ENCODE peak calls at places on chromosomes 6 and 20, in eight cellular contexts. One of them, this sample, is unnamed.

GRCh38 chr6:93787841-93788240 is 368.5 kb upstream of the EPHA7 start:
- DNase-seq in left lung: no peak
- DNase-seq in colonic mucosa: no peak
- DNase-seq in mammary epithelial cell: no peak
- DNase-seq in DND-41: no peak
- DNase-seq in kidney epithelial cell: peak
- DNase-seq in AG10803: no peak
- DNase-seq in CD8-positive, alpha-beta T cell: no peak
- DNase-seq in this sample: no peak

GRCh38 chr6:51934098-51934497 is 153.3 kb downstream of the PKHD1 start:
- DNase-seq in left lung: no peak
- DNase-seq in colonic mucosa: no peak
- DNase-seq in mammary epithelial cell: no peak
- DNase-seq in DND-41: no peak
- DNase-seq in kidney epithelial cell: no peak
- DNase-seq in AG10803: no peak
- DNase-seq in CD8-positive, alpha-beta T cell: no peak
- DNase-seq in this sample: peak

GRCh38 chr6:87483929-87484328 is 11.2 kb downstream of the SLC35A1 start:
- DNase-seq in left lung: no peak
- DNase-seq in colonic mucosa: no peak
- DNase-seq in mammary epithelial cell: peak
- DNase-seq in DND-41: peak
- DNase-seq in kidney epithelial cell: peak
- DNase-seq in AG10803: peak
- DNase-seq in CD8-positive, alpha-beta T cell: peak
- DNase-seq in this sample: peak

GRCh38 chr6:49978332-49979226 is 9.2 kb upstream of the DEFB113 start:
- DNase-seq in left lung: no peak
- DNase-seq in colonic mucosa: no peak
- DNase-seq in mammary epithelial cell: no peak
- DNase-seq in DND-41: no peak
- DNase-seq in kidney epithelial cell: no peak
- DNase-seq in AG10803: no peak
- DNase-seq in CD8-positive, alpha-beta T cell: no peak
- DNase-seq in this sample: peak

GRCh38 chr20:3188823-3189413 is 15.6 kb downstream of the DDRGK1 start:
- DNase-seq in left lung: no peak
- DNase-seq in colonic mucosa: no peak
- DNase-seq in mammary epithelial cell: no peak
- DNase-seq in DND-41: no peak
- DNase-seq in kidney epithelial cell: no peak
- DNase-seq in AG10803: no peak
- DNase-seq in CD8-positive, alpha-beta T cell: no peak
- DNase-seq in this sample: no peak

GRCh38 chr6:90068264-90068663 is 174.0 kb downstream of the GJA10 start:
- DNase-seq in left lung: no peak
- DNase-seq in colonic mucosa: no peak
- DNase-seq in mammary epithelial cell: peak
- DNase-seq in DND-41: no peak
- DNase-seq in kidney epithelial cell: no peak
- DNase-seq in AG10803: peak
- DNase-seq in CD8-positive, alpha-beta T cell: peak
- DNase-seq in this sample: no peak

GRCh38 chr20:10157539-10157938 is 61.1 kb upstream of the SNAP25 start:
- DNase-seq in left lung: no peak
- DNase-seq in colonic mucosa: no peak
- DNase-seq in mammary epithelial cell: no peak
- DNase-seq in DND-41: no peak
- DNase-seq in kidney epithelial cell: no peak
- DNase-seq in AG10803: no peak
- DNase-seq in CD8-positive, alpha-beta T cell: no peak
- DNase-seq in this sample: no peak

GRCh38 chr6:15921243-15921642 is 207.6 kb upstream of the MYLIP start:
- DNase-seq in left lung: no peak
- DNase-seq in colonic mucosa: no peak
- DNase-seq in mammary epithelial cell: no peak
- DNase-seq in DND-41: no peak
- DNase-seq in kidney epithelial cell: no peak
- DNase-seq in AG10803: peak
- DNase-seq in CD8-positive, alpha-beta T cell: no peak
- DNase-seq in this sample: no peak

GRCh38 chr20:1764136-1765033 is 106.8 kb upstream of the SIRPG start:
- DNase-seq in left lung: peak
- DNase-seq in colonic mucosa: peak
- DNase-seq in mammary epithelial cell: peak
- DNase-seq in DND-41: peak
- DNase-seq in kidney epithelial cell: peak
- DNase-seq in AG10803: peak
- DNase-seq in CD8-positive, alpha-beta T cell: peak
- DNase-seq in this sample: peak

GRCh38 chr6:89368107-89368506 is 15.6 kb upstream of the UBE2J1 start:
- DNase-seq in left lung: no peak
- DNase-seq in colonic mucosa: peak
- DNase-seq in mammary epithelial cell: peak
- DNase-seq in DND-41: peak
- DNase-seq in kidney epithelial cell: no peak
- DNase-seq in AG10803: peak
- DNase-seq in CD8-positive, alpha-beta T cell: peak
- DNase-seq in this sample: peak

GRCh38 chr6:16514249-16514648 is 247.0 kb downstream of the ATXN1 start:
- DNase-seq in left lung: no peak
- DNase-seq in colonic mucosa: no peak
- DNase-seq in mammary epithelial cell: peak
- DNase-seq in DND-41: no peak
- DNase-seq in kidney epithelial cell: no peak
- DNase-seq in AG10803: peak
- DNase-seq in CD8-positive, alpha-beta T cell: peak
- DNase-seq in this sample: peak

GRCh38 chr6:37310980-37311379 is 42.8 kb upstream of the RNF8 start:
- DNase-seq in left lung: no peak
- DNase-seq in colonic mucosa: no peak
- DNase-seq in mammary epithelial cell: no peak
- DNase-seq in DND-41: no peak
- DNase-seq in kidney epithelial cell: no peak
- DNase-seq in AG10803: no peak
- DNase-seq in CD8-positive, alpha-beta T cell: no peak
- DNase-seq in this sample: no peak

GRCh38 chr6:13454286-13455221 is 32.8 kb downstream of the GFOD1 start:
- DNase-seq in left lung: peak
- DNase-seq in colonic mucosa: no peak
- DNase-seq in mammary epithelial cell: peak
- DNase-seq in DND-41: peak
- DNase-seq in kidney epithelial cell: no peak
- DNase-seq in AG10803: peak
- DNase-seq in CD8-positive, alpha-beta T cell: peak
- DNase-seq in this sample: peak

GRCh38 chr6:11450061-11450460 is 87.5 kb upstream of the TMEM170B start:
- DNase-seq in left lung: no peak
- DNase-seq in colonic mucosa: no peak
- DNase-seq in mammary epithelial cell: no peak
- DNase-seq in DND-41: no peak
- DNase-seq in kidney epithelial cell: no peak
- DNase-seq in AG10803: no peak
- DNase-seq in CD8-positive, alpha-beta T cell: no peak
- DNase-seq in this sample: no peak

GRCh38 chr20:54194724-54195438 is 13.0 kb upstream of the PFDN4 start:
- DNase-seq in left lung: no peak
- DNase-seq in colonic mucosa: no peak
- DNase-seq in mammary epithelial cell: peak
- DNase-seq in DND-41: no peak
- DNase-seq in kidney epithelial cell: no peak
- DNase-seq in AG10803: peak
- DNase-seq in CD8-positive, alpha-beta T cell: no peak
- DNase-seq in this sample: peak

GRCh38 chr20:46477225-46477624 is 36.1 kb downstream of the ZNF334 start:
- DNase-seq in left lung: no peak
- DNase-seq in colonic mucosa: no peak
- DNase-seq in mammary epithelial cell: no peak
- DNase-seq in DND-41: no peak
- DNase-seq in kidney epithelial cell: no peak
- DNase-seq in AG10803: no peak
- DNase-seq in CD8-positive, alpha-beta T cell: no peak
- DNase-seq in this sample: no peak

GRCh38 chr20:3189561-3190131 is 14.8 kb downstream of the DDRGK1 start:
- DNase-seq in left lung: no peak
- DNase-seq in colonic mucosa: no peak
- DNase-seq in mammary epithelial cell: no peak
- DNase-seq in DND-41: no peak
- DNase-seq in kidney epithelial cell: no peak
- DNase-seq in AG10803: no peak
- DNase-seq in CD8-positive, alpha-beta T cell: no peak
- DNase-seq in this sample: no peak

GRCh38 chr6:150547511-150548222 is 52.0 kb upstream of the PLEKHG1 start:
- DNase-seq in left lung: no peak
- DNase-seq in colonic mucosa: no peak
- DNase-seq in mammary epithelial cell: no peak
- DNase-seq in DND-41: no peak
- DNase-seq in kidney epithelial cell: no peak
- DNase-seq in AG10803: no peak
- DNase-seq in CD8-positive, alpha-beta T cell: no peak
- DNase-seq in this sample: no peak

GRCh38 chr20:19392344-19393140 is 180.1 kb downstream of the SLC24A3 start:
- DNase-seq in left lung: no peak
- DNase-seq in colonic mucosa: no peak
- DNase-seq in mammary epithelial cell: no peak
- DNase-seq in DND-41: no peak
- DNase-seq in kidney epithelial cell: no peak
- DNase-seq in AG10803: no peak
- DNase-seq in CD8-positive, alpha-beta T cell: no peak
- DNase-seq in this sample: no peak

GRCh38 chr6:38215225-38215624 is 395.7 kb downstream of the ZFAND3 start:
- DNase-seq in left lung: no peak
- DNase-seq in colonic mucosa: no peak
- DNase-seq in mammary epithelial cell: no peak
- DNase-seq in DND-41: no peak
- DNase-seq in kidney epithelial cell: no peak
- DNase-seq in AG10803: no peak
- DNase-seq in CD8-positive, alpha-beta T cell: no peak
- DNase-seq in this sample: no peak

GRCh38 chr6:87095056-87095527 is at the start of gene CGA:
- DNase-seq in left lung: no peak
- DNase-seq in colonic mucosa: no peak
- DNase-seq in mammary epithelial cell: no peak
- DNase-seq in DND-41: no peak
- DNase-seq in kidney epithelial cell: no peak
- DNase-seq in AG10803: no peak
- DNase-seq in CD8-positive, alpha-beta T cell: no peak
- DNase-seq in this sample: no peak

GRCh38 chr6:108969776-108970175 is 121.6 kb downstream of the ARMC2 start:
- DNase-seq in left lung: no peak
- DNase-seq in colonic mucosa: no peak
- DNase-seq in mammary epithelial cell: no peak
- DNase-seq in DND-41: no peak
- DNase-seq in kidney epithelial cell: no peak
- DNase-seq in AG10803: peak
- DNase-seq in CD8-positive, alpha-beta T cell: no peak
- DNase-seq in this sample: no peak

GRCh38 chr6:124356276-124356810 is 552.7 kb downstream of the NKAIN2 start:
- DNase-seq in left lung: no peak
- DNase-seq in colonic mucosa: no peak
- DNase-seq in mammary epithelial cell: no peak
- DNase-seq in DND-41: no peak
- DNase-seq in kidney epithelial cell: no peak
- DNase-seq in AG10803: no peak
- DNase-seq in CD8-positive, alpha-beta T cell: no peak
- DNase-seq in this sample: no peak

DNA sequence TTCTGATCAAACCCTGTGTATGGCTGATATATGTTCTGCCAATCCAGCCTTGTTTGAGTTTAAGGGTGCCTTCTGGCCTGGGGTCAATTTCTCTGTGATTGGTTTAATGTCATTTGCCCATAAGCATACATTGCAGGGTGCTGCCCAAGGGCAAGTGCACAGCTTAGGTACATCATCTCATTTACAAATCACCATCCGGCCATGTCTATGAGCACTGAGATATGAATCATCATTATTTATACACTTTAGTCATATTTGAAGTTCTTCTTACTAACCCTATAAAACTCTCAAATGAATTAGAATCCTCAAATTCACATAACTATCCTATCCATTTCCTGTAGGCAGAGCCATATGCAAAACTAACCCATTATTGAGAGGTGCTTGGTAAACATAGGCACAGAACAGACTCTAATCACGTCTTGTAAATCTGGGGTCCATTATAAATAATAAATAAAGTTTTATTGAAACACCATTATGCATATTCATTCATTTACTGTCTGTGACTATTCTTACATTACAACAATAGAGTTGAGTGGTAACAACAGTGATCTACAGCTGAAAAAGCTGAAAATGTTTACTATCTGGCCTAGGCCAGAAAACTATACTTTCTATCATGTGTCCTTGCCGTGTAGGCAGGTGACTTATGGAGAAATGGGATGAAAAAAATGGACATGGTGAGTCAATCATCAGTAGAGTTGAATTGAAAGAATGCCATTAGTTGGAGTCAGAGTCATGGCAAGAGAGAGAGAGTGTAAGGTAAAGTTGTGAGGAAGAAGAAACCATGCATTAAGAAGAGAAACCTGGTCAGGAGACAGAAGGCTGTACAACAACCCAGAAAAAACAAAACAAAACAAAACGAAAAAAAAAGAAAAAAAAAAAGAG is 25.0 kb downstream of the KCNQ5 start:
- DNase-seq in left lung: no peak
- DNase-seq in colonic mucosa: no peak
- DNase-seq in mammary epithelial cell: peak
- DNase-seq in DND-41: no peak
- DNase-seq in kidney epithelial cell: no peak
- DNase-seq in AG10803: no peak
- DNase-seq in CD8-positive, alpha-beta T cell: no peak
- DNase-seq in this sample: no peak
- TF ChIP-seq CTCF in left lung: no peak
- TF ChIP-seq CTCF in colonic mucosa: no peak
- TF ChIP-seq CTCF in mammary epithelial cell: no peak
- TF ChIP-seq CTCF in DND-41: no peak
- TF ChIP-seq CTCF in kidney epithelial cell: no peak
- TF ChIP-seq CTCF in AG10803: no peak
- TF ChIP-seq CTCF in CD8-positive, alpha-beta T cell: no peak
- TF ChIP-seq CTCF in this sample: no peak

GRCh38 chr6:1617466-1618304 is 8.0 kb downstream of the FOXC1 start:
- DNase-seq in left lung: no peak
- DNase-seq in colonic mucosa: no peak
- DNase-seq in mammary epithelial cell: no peak
- DNase-seq in DND-41: no peak
- DNase-seq in kidney epithelial cell: no peak
- DNase-seq in AG10803: no peak
- DNase-seq in CD8-positive, alpha-beta T cell: no peak
- DNase-seq in this sample: no peak
- H3K4me3 ChIP-seq in left lung: no peak
- H3K4me3 ChIP-seq in colonic mucosa: no peak
- H3K4me3 ChIP-seq in mammary epithelial cell: no peak
- H3K4me3 ChIP-seq in DND-41: no peak
- H3K4me3 ChIP-seq in kidney epithelial cell: no peak
- H3K4me3 ChIP-seq in AG10803: no peak
- H3K4me3 ChIP-seq in CD8-positive, alpha-beta T cell: no peak
- H3K4me3 ChIP-seq in this sample: no peak

GRCh38 chr6:107729098-107729497 is 95.0 kb downstream of the SCML4 start:
- DNase-seq in left lung: no peak
- DNase-seq in colonic mucosa: no peak
- DNase-seq in mammary epithelial cell: no peak
- DNase-seq in DND-41: no peak
- DNase-seq in kidney epithelial cell: no peak
- DNase-seq in AG10803: no peak
- DNase-seq in CD8-positive, alpha-beta T cell: no peak
- DNase-seq in this sample: no peak
- TF ChIP-seq CTCF in left lung: no peak
- TF ChIP-seq CTCF in colonic mucosa: no peak
- TF ChIP-seq CTCF in mammary epithelial cell: no peak
- TF ChIP-seq CTCF in DND-41: no peak
- TF ChIP-seq CTCF in kidney epithelial cell: no peak
- TF ChIP-seq CTCF in AG10803: peak
- TF ChIP-seq CTCF in CD8-positive, alpha-beta T cell: no peak
- TF ChIP-seq CTCF in this sample: no peak

GRCh38 chr6:118705799-118706481 is 54.5 kb upstream of the CEP85L start:
- DNase-seq in left lung: no peak
- DNase-seq in colonic mucosa: no peak
- DNase-seq in mammary epithelial cell: peak
- DNase-seq in DND-41: peak
- DNase-seq in kidney epithelial cell: no peak
- DNase-seq in AG10803: peak
- DNase-seq in CD8-positive, alpha-beta T cell: peak
- DNase-seq in this sample: peak
- H3K4me3 ChIP-seq in left lung: no peak
- H3K4me3 ChIP-seq in colonic mucosa: no peak
- H3K4me3 ChIP-seq in mammary epithelial cell: peak
- H3K4me3 ChIP-seq in DND-41: peak
- H3K4me3 ChIP-seq in kidney epithelial cell: no peak
- H3K4me3 ChIP-seq in AG10803: peak
- H3K4me3 ChIP-seq in CD8-positive, alpha-beta T cell: peak
- H3K4me3 ChIP-seq in this sample: peak